ENCODE peak calls at places on chromosome 7, in five cellular contexts. S is stimulated activated CD4-positive, alpha-beta T cell treated with anti-CD3 and anti-CD28 coated beads, Interleukin-12 subunit alpha, Interleukin-12 subunit beta, amount 100 ng/mL, for 4 hours; V is A549; W is HT1080; U is H9. Q is an unnamed sample.

GRCh38 chr7:4709187-4709586 is 27.1 kb downstream of the FOXK1 start:
- DNase-seq in S (no peak), V (no peak), W (no peak), U (peak), Q (no peak)

GRCh38 chr7:144941127-144941526 is 105.3 kb upstream of the TPK1 start:
- DNase-seq in S (no peak), V (no peak), W (no peak), U (peak), Q (no peak)

GRCh38 chr7:7231865-7232264 is 49.5 kb downstream of the C1GALT1 start:
- DNase-seq in S (no peak), V (no peak), W (no peak), U (no peak), Q (no peak)

GRCh38 chr7:72753781-72754180 is 74.2 kb downstream of the TYW1B start:
- DNase-seq in S (no peak), V (no peak), W (no peak), U (no peak), Q (no peak)

GRCh38 chr7:158094046-158094445 is 493.6 kb downstream of the PTPRN2 start:
- DNase-seq in S (no peak), V (no peak), W (no peak), U (no peak), Q (no peak)

GRCh38 chr7:137564677-137565076 is 221.1 kb upstream of the PTN start:
- DNase-seq in S (no peak), V (no peak), W (no peak), U (peak), Q (no peak)

GRCh38 chr7:36084485-36085091 is 68.5 kb upstream of the EEPD1 start:
- DNase-seq in S (no peak), V (peak), W (peak), U (peak), Q (peak)

GRCh38 chr7:99709838-99710541 is 25.0 kb downstream of the CYP3A7 start:
- DNase-seq in S (no peak), V (no peak), W (no peak), U (no peak), Q (no peak)

GRCh38 chr7:73520673-73521635 is 1.1 kb downstream of the BAZ1B start:
- DNase-seq in S (no peak), V (peak), W (no peak), U (no peak), Q (no peak)

GRCh38 chr7:149719050-149719899 is 54.1 kb downstream of the ZNF467 start:
- DNase-seq in S (no peak), V (no peak), W (peak), U (peak), Q (no peak)

GRCh38 chr7:45563401-45563800 is 10.8 kb upstream of the ADCY1 start:
- DNase-seq in S (no peak), V (no peak), W (no peak), U (no peak), Q (no peak)

GRCh38 chr7:1223196-1224092 is 9.2 kb upstream of the UNCX start:
- DNase-seq in S (no peak), V (no peak), W (no peak), U (no peak), Q (peak)

GRCh38 chr7:48040944-48041664 is 5.8 kb downstream of the C7orf57 start:
- DNase-seq in S (no peak), V (no peak), W (peak), U (no peak), Q (no peak)

GRCh38 chr7:6272481-6273323 is at the start of gene CYTH3:
- DNase-seq in S (peak), V (peak), W (peak), U (peak), Q (peak)

GRCh38 chr7:51040777-51041176 is 258.1 kb upstream of the GRB10 start:
- DNase-seq in S (no peak), V (no peak), W (no peak), U (no peak), Q (no peak)

GRCh38 chr7:157116762-157117161 is 22.0 kb upstream of the UBE3C start:
- DNase-seq in S (no peak), V (no peak), W (no peak), U (no peak), Q (no peak)

GRCh38 chr7:42645906-42646305 is 266.0 kb downstream of the C7orf25 start:
- DNase-seq in S (no peak), V (no peak), W (peak), U (no peak), Q (no peak)

GRCh38 chr7:132333301-132333700 is 243.0 kb downstream of the PLXNA4 start:
- DNase-seq in S (no peak), V (no peak), W (peak), U (no peak), Q (no peak)

GRCh38 chr7:46115410-46115809 is 194.3 kb upstream of the IGFBP3 start:
- DNase-seq in S (no peak), V (no peak), W (no peak), U (no peak), Q (no peak)